ENCODE peak calls at places on chromosomes 1 and 21, in four cellular contexts. W, D, C and V are unnamed samples.

GRCh38 chr1:204357551-204357950 is 2.2 kb downstream of the PLEKHA6 start:
- DNase-seq in D (no peak), C (peak; percentile 44), W (peak; percentile 71), V (peak; percentile 31)

GRCh38 chr21:44908908-44909307 is 11.8 kb downstream of the ITGB2 start:
- DNase-seq in D (no peak), C (no peak), W (no peak), V (no peak)

GRCh38 chr1:147892731-147893214 is 9.8 kb upstream of the GJA8 start:
- DNase-seq in C (no peak), D (peak; percentile 63), W (peak; percentile 16), V (peak; percentile 21)

GRCh38 chr1:55869050-55869449 is 653.9 kb upstream of the USP24 start:
- DNase-seq in W (no peak), D (no peak), C (peak; percentile 51), V (peak; percentile 54)

GRCh38 chr1:161743231-161743630 is 6.4 kb upstream of the DUSP12 start:
- DNase-seq in D (no peak), W (no peak), C (no peak), V (no peak)

GRCh38 chr1:201042663-201043461 is 19.3 kb upstream of the KIF21B start:
- DNase-seq in W (peak; percentile 87), D (peak; percentile 85), C (peak; percentile 40), V (peak; percentile 55)

GRCh38 chr1:231036416-231036815 is 3.6 kb downstream of the FAM89A start:
- DNase-seq in W (no peak), C (no peak), D (no peak), V (no peak)

GRCh38 chr1:181152892-181153633 is 64.6 kb downstream of the IER5 start:
- DNase-seq in D (peak; percentile 56), C (peak; percentile 89), W (peak; percentile 77), V (peak; percentile 92)

GRCh38 chr1:35369922-35370671 is 101.6 kb downstream of the ZMYM4 start:
- DNase-seq in D (peak; percentile 5), W (peak; percentile 72), C (peak; percentile 63), V (peak; percentile 27)

GRCh38 chr1:6889875-6890480 is 104.7 kb downstream of the CAMTA1 start:
- DNase-seq in W (peak; percentile 40), D (peak; percentile 74), C (no peak), V (peak; percentile 40)

GRCh38 chr1:245715970-245716369 is 561.2 kb downstream of the KIF26B start:
- DNase-seq in D (no peak), C (no peak), W (no peak), V (no peak)

GRCh38 chr1:157162345-157162744 is 24.1 kb upstream of the ETV3 start:
- DNase-seq in W (no peak), D (no peak), C (no peak), V (no peak)

GRCh38 chr1:157287462-157287861 is 149.3 kb upstream of the ETV3 start:
- DNase-seq in C (no peak), D (no peak), W (no peak), V (no peak)

GRCh38 chr1:109133815-109134214 is 19.9 kb downstream of the ELAPOR1 start:
- DNase-seq in W (peak; percentile 67), C (peak; percentile 69), D (no peak), V (peak; percentile 60)

GRCh38 chr1:47575855-47576757 is 138.3 kb downstream of the FOXD2 start:
- DNase-seq in W (no peak), C (no peak), D (no peak), V (no peak)

GRCh38 chr1:22296701-22297591 is 154.0 kb upstream of the WNT4 start:
- DNase-seq in C (no peak), W (no peak), D (no peak), V (no peak)

GRCh38 chr1:34057347-34057746 is 107.7 kb downstream of the CSMD2 start:
- DNase-seq in C (no peak), D (peak; percentile 54), W (no peak), V (no peak)

DNA sequence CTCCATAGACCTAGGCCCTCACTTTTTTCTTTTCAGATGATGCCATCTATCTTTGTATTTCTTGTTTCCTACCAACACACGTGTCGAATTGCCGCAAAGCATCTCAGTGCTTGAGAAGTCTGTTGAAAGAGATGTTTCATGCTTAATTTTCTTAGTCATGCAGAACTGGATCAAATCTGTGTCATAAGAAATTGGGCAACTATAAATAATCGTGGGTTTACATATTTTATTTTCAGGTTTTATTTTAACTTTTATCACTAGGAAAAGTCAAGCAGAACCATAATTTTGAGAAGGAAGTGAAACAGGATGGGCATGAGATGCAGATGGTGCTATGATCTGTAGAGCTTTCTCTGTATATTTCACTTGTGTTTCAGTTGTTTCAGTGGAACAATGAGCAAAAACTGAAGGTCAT is 199.3 kb downstream of the S1PR1 start:
- DNase-seq in C (no peak), D (no peak), W (no peak), V (no peak)
- H3K4me3 ChIP-seq in C (no peak overlapping the region), D (no peak overlapping the region), W (no peak overlapping the region), V (no peak overlapping the region)

DNA sequence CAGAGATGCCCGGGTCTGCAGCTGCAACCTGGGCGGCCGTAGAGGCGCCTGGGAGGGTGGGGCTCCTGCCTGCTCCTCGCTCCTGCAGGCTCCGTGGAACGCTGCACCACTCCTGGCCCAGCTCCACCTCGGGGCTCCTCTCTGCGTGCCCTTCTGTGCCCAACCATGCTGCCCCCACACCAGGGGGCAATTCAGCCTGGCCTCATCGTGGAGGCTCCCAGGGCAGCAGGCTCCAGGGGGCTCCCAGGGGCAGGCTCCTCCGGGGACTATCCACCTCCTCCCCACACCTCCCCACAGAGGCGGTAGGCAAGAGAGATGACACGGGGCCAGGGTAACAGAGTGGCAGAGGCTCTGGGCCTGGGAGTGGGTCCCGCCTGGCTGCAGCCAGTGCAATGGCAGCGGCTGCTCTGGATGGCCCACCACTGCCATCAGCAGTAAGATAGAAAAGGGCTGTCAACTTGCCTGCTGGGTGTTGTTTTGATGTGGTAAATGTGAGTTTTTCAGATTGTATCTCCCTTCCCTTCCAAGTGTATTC is 22.4 kb upstream of the LRRC8C start:
- DNase-seq in W (no peak), C (no peak), D (no peak), V (no peak)
- H3K27ac ChIP-seq in W (peak overlapping the region; percentile 80), C (peak overlapping the region; percentile 84), D (no peak overlapping the region), V (peak overlapping the region; percentile 72)

GRCh38 chr1:16905112-16905855 is 9.5 kb downstream of the RNU1-2 start:
- DNase-seq in D (peak; percentile 76), W (no peak), C (no peak), V (no peak)
- H3K4me3 ChIP-seq in D (peak overlapping the region; percentile 39), W (peak overlapping the region; percentile 60), C (peak overlapping the region; percentile 68), V (peak overlapping the region; percentile 36)

DNA sequence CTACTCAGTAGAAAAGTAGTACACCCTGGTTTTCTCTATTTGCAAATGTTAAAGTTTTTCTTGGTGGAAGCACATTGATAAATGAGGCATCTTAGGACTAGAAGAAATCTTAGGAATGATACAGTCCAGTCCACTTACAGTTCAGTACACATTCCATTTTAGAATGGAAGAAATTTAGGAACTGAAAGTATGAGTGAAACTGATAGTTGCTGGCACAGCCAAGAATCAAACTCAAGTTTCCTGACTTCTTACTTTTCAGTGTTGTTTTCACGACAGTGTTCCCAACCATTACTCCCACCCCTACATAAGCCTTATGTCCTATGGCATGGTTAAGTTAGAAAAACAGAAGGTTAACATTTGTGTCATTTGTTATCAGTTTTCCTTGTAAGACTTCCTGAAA is 258.5 kb downstream of the BACH1 start:
- DNase-seq in C (no peak), W (no peak), D (no peak), V (no peak)
- H3K27ac ChIP-seq in C (no peak overlapping the region), W (no peak overlapping the region), D (no peak overlapping the region), V (peak overlapping the region; percentile 27)

DNA sequence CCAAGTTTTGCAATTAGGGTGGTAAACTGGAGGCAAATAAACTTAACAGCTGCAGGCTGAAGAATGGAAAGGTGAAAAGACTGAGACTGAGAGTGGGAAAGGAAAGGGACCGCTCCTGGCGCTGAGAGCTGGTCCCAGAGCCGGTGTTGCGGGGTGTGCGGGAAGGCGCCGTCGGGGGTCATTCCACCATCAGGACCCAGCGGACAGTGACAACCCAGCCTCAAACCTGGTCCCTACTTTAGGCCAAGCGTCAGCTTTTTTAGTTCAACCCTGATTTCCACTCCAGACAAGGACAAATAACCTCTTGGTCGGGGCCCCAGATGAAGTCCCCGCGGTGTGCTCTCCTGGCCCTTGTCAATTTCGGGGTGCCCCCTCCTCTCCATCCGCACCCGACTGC is 145.8 kb upstream of the ETS2 start:
- DNase-seq in C (no peak), D (no peak), W (no peak), V (no peak)
- H3K4me3 ChIP-seq in C (peak overlapping the region; percentile 68), D (peak overlapping the region; percentile 46), W (peak overlapping the region; percentile 30), V (peak overlapping the region; percentile 61)

GRCh38 chr1:30727013-30727684 is 3.8 kb upstream of the MATN1 start:
- DNase-seq in D (no peak), W (no peak), C (no peak), V (no peak)
- H3K27ac ChIP-seq in D (no peak overlapping the region), W (peak overlapping the region; percentile 100), C (no peak overlapping the region), V (no peak overlapping the region)

GRCh38 chr21:15062566-15062965 is 2.2 kb downstream of the NRIP1 start:
- DNase-seq in C (no peak), D (no peak), W (no peak), V (no peak)

GRCh38 chr21:15059397-15059796 is 5.4 kb downstream of the NRIP1 start:
- DNase-seq in D (no peak), C (no peak), W (no peak), V (no peak)

GRCh38 chr21:15061747-15062146 is 3.1 kb downstream of the NRIP1 start:
- DNase-seq in D (no peak), C (no peak), W (no peak), V (no peak)

GRCh38 chr21:15061284-15061683 is 3.5 kb downstream of the NRIP1 start:
- DNase-seq in D (no peak), W (no peak), C (no peak), V (no peak)

DNA sequence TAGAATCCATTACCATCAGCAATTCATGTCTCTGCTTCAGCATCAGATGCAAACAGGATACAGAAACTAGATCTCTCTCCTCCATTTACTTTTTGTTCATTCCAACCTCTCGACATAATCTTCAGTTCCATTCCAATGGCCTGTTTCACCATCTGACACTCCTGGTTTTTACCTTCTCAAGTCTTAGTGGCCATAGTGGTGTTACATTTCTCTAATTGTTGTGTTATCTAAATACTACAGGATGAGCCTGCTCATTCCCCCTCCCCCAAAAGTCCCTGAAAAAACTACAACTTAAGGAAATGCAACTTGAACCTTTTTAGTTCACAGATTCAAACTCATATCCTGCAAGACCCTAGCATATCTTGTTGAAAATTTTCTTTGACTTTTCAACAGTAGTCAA is 4.0 kb downstream of the NRIP1 start:
- DNase-seq in D (no peak), W (no peak), C (no peak), V (no peak)
- H3K4me3 ChIP-seq in D (peak overlapping the region; percentile 90), W (no peak overlapping the region), C (peak overlapping the region; percentile 22), V (no peak overlapping the region)

GRCh38 chr1:178124115-178124514 is 30.2 kb downstream of the RASAL2 start:
- DNase-seq in C (no peak), W (no peak), D (peak; percentile 4), V (no peak)

GRCh38 chr1:178119623-178120022 is 25.7 kb downstream of the RASAL2 start:
- DNase-seq in W (no peak), C (no peak), D (no peak), V (no peak)

GRCh38 chr1:178122283-178122682 is 28.4 kb downstream of the RASAL2 start:
- DNase-seq in W (no peak), D (no peak), C (no peak), V (no peak)

GRCh38 chr1:178120088-178120487 is 26.2 kb downstream of the RASAL2 start:
- DNase-seq in W (no peak), C (no peak), D (no peak), V (no peak)

DNA sequence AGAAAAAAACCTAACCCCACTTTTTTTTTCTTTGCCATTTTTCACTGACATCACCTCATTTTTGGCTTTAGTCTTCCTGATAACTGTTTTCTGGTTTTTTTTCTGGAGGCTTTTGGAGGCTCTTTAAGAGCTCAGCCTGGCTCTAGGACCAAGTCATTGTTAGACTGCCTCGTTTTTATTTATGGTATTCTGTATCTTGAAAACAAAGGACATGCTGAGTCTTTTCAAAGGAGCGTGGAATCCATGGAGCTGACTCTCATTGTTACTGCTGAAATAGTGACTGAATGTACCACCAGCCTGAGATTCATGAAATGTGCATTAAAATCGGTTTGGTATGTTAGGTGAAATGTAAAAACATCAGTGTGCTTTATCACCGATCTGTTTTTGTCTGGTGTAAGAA is 28.0 kb downstream of the RASAL2 start:
- DNase-seq in W (no peak), D (peak; percentile 43), C (no peak), V (no peak)
- H3K27ac ChIP-seq in W (peak overlapping the region; percentile 3), D (no peak overlapping the region), C (no peak overlapping the region), V (no peak overlapping the region)